ENCODE peak calls at places on chromosomes 11 and 22, in six cellular contexts. M is activated CD8-positive, alpha-beta memory T cell treated with anti-CD3 and anti-CD28 coated beads, Interleukin-2, amount 50 U/mL, for 48 hours; C is stimulated activated CD4-positive, alpha-beta T cell treated with anti-CD3 and anti-CD28 coated beads, TNF-alpha, amount 100 ng/mL, for 4 hours; P is epithelial cell of esophagus; O is NCI-H446; K is endothelial cell. Q is an unnamed sample.

GRCh38 chr22:36465232-36466021 is 16.0 kb downstream of the TXN2 start:
- DNase-seq in K (no peak), M (no peak), O (no peak), P (peak; percentile 94), C (no peak), Q (no peak)

GRCh38 chr22:48807155-48807554 is 1020.5 kb downstream of the BRD1 start:
- DNase-seq in P (no peak), K (no peak), M (no peak), O (no peak), C (no peak), Q (no peak)

GRCh38 chr11:12695878-12696277 is 21.7 kb downstream of the TEAD1 start:
- DNase-seq in K (no peak), M (no peak), P (no peak), C (no peak), O (no peak), Q (no peak)

GRCh38 chr11:125289419-125290088 is 125.0 kb downstream of the PKNOX2 start:
- DNase-seq in P (peak; percentile 15), K (no peak), M (no peak), C (no peak), O (no peak), Q (no peak)

GRCh38 chr22:50148991-50149721 is 21.4 kb upstream of the PANX2 start:
- DNase-seq in O (peak; percentile 28), M (peak; percentile 84), K (peak; percentile 67), P (peak; percentile 96), C (peak; percentile 54), Q (peak; percentile 79)

GRCh38 chr11:95991101-95991500 is 67.2 kb upstream of the MTMR2 start:
- DNase-seq in P (peak; percentile 37), M (no peak), C (no peak), O (no peak), K (no peak), Q (no peak)

GRCh38 chr22:18156878-18157713 is 7.1 kb downstream of the USP18 start:
- DNase-seq in M (peak; percentile 73), O (peak; percentile 29), C (no peak), P (peak; percentile 88), K (peak; percentile 90), Q (peak; percentile 85)

GRCh38 chr11:120793150-120793549 is 230.8 kb upstream of the TBCEL start:
- DNase-seq in M (no peak), O (no peak), K (no peak), P (no peak), C (no peak), Q (no peak)

GRCh38 chr11:129723146-129723963 is 92.3 kb upstream of the TMEM45B start:
- DNase-seq in P (no peak), O (no peak), C (no peak), M (no peak), K (no peak), Q (no peak)

GRCh38 chr11:1047576-1048156 is 11.1 kb upstream of the MUC6 start:
- DNase-seq in P (no peak), K (no peak), M (no peak), C (no peak), O (no peak), Q (no peak)

GRCh38 chr11:3669742-3670183 is 1.4 kb downstream of the CHRNA10 start:
- DNase-seq in K (no peak), M (no peak), P (no peak), C (no peak), O (no peak), Q (no peak)

GRCh38 chr11:118051611-118052461 is 25.0 kb upstream of the TMPRSS4 start:
- DNase-seq in O (no peak), C (peak; percentile 30), P (no peak), K (no peak), M (peak; percentile 71), Q (peak; percentile 18)

GRCh38 chr11:120095516-120095915 is 42.4 kb downstream of the TRIM29 start:
- DNase-seq in O (no peak), M (no peak), C (no peak), K (no peak), P (no peak), Q (no peak)

GRCh38 chr22:48121984-48122383 is 1359.5 kb downstream of the TBC1D22A start:
- DNase-seq in M (no peak), K (no peak), P (no peak), O (no peak), C (no peak), Q (no peak)

GRCh38 chr11:73139476-73140198 is 2.5 kb downstream of the FCHSD2 start:
- DNase-seq in C (no peak), K (no peak), M (no peak), O (no peak), P (no peak), Q (no peak)

GRCh38 chr11:128565881-128566280 is 21.5 kb downstream of the ETS1 start:
- DNase-seq in P (no peak), O (no peak), M (no peak), C (no peak), K (no peak), Q (no peak)

GRCh38 chr11:32400196-32400595 is 35.1 kb downstream of the WT1 start:
- DNase-seq in C (no peak), M (no peak), O (no peak), P (peak; percentile 29), K (no peak), Q (no peak)

GRCh38 chr11:103542851-103543250 is 433.6 kb downstream of the DYNC2H1 start:
- DNase-seq in O (no peak), K (no peak), C (no peak), P (no peak), M (no peak), Q (no peak)

GRCh38 chr22:44795701-44796630 is 43.6 kb downstream of the ARHGAP8 start:
- DNase-seq in C (no peak), P (no peak), K (no peak), O (no peak), M (no peak), Q (no peak)

GRCh38 chr11:4704054-4704789 is at the start of gene MMP26:
- DNase-seq in M (no peak), O (no peak), P (no peak), C (no peak), K (no peak), Q (no peak)